ENCODE peak calls at places on chromosomes 16 and 17, in six cellular contexts. H is MM.1S, L is PC-3, D is SK-N-SH, R is HCT116, M is GM23248. F is an unnamed sample. For H3K9me3 and H3K9me2, the result is how much of the 10 kb centered on the place peaks cover.

GRCh38 chr17:27602721-27603445 is 28.1 kb upstream of the LGALS9 start:
- DNase-seq in L (peak), M (peak), H (peak), D (peak), R (no peak), F (peak)

GRCh38 chr16:84175351-84176081 is 11.3 kb downstream of the TAF1C start:
- DNase-seq in R (no peak), D (peak), L (peak), M (peak), H (peak), F (no peak)

GRCh38 chr17:9271989-9272388 is 250.7 kb downstream of the NTN1 start:
- DNase-seq in L (no peak), H (no peak), R (no peak), M (peak), D (no peak), F (no peak)

GRCh38 chr16:2919511-2920255 is 8.0 kb downstream of the FLYWCH1 start:
- DNase-seq in L (peak), D (peak), H (peak), R (peak), M (peak), F (peak)

GRCh38 chr17:77793146-77793887 is 165.2 kb upstream of the TNRC6C start:
- DNase-seq in D (peak), H (no peak), R (no peak), M (no peak), L (no peak), F (no peak)

GRCh38 chr17:77470800-77471733 is 330.3 kb downstream of the SEC14L1 start:
- DNase-seq in M (peak), L (peak), R (peak), H (peak), D (peak), F (peak)

GRCh38 chr17:57391076-57391825 is 134.9 kb downstream of the MSI2 start:
- DNase-seq in M (no peak), R (no peak), H (no peak), L (no peak), D (no peak), F (no peak)

GRCh38 chr17:35973333-35974260 is 7.7 kb downstream of the CCL16 start:
- DNase-seq in H (no peak), D (no peak), L (peak), R (no peak), M (peak), F (no peak)

GRCh38 chr17:74712756-74713155 is at the start of gene CD300LF:
- DNase-seq in R (no peak), H (no peak), D (no peak), M (no peak), L (no peak), F (no peak)

GRCh38 chr16:24950275-24950674 is 64.9 kb downstream of the ARHGAP17 start:
- DNase-seq in M (peak), R (no peak), L (peak), H (no peak), D (no peak), F (no peak)

GRCh38 chr17:82808921-82809905 is 30.6 kb downstream of the ZNF750 start:
- DNase-seq in H (no peak), D (no peak), R (no peak), M (no peak), L (no peak), F (no peak)

GRCh38 chr17:7912927-7913524 is 3.1 kb downstream of the RNF227 start:
- DNase-seq in H (peak), M (peak), R (peak), L (peak), D (peak), F (peak)

DNA sequence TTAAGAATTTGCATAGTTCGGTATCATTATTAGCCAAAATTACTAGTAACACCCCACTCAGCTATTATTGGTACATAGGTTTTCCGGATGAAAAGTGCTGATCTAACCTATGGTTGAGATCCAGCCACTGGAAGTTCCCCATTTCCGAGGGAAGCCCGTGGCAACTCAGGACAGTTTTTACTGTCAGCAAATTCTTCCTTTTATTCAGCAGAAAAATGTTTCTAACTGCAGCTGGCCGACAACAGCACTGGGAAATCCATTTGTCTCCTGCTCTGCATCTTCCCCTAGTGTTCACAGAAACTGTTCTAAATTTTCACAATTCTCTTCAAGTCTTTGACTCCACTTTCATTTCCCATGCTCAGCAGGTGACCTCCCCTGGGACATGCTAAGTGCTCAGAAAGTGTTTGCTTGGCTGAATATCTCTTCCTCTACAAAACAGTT is 15.6 kb upstream of the MMD start:
- DNase-seq in L (no peak), H (peak), R (no peak), D (no peak), M (no peak), F (peak)
- H3K9ac ChIP-seq in L (no peak), H (no peak), R (no peak), D (no peak), M (no peak), F (peak)

GRCh38 chr17:22272363-22273146 is 580.2 kb downstream of the KCNJ18 start:
- DNase-seq in L (no peak), R (no peak), H (no peak), D (no peak), M (no peak), F (peak)
- H3K9me3 ChIP-seq in L (under half), R (under half), H (under half), D (under half), M (under half), F (under half)

DNA sequence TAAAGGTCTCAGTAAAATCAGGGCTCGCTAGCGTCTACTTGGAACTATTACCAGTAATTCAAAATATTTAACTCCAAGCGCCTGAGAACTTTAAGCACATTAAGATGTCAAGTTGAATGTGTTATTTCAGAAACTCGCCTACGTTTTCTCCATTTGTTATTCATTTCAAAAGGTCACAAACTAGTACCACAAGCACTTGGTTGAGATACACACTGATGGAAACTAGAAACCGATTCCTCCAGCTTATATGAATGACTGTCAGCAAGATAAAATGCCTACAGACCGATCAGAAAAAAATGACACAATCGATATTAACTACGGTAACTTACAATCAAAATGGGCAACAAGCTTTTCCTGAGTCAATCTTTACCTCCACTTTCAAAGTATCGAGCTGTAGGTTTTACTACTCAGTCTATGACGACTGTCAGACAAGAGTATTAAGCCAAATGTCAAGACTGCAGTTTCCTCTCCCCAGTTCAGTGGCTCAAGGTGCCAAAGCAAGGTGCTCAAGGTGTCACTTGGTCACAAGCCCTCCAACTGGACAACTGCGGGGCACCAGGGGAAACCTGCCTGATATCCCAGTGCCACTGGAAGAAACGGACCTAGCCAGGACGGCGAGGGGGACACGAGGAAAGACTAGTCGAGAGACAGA is 694 bp downstream of the SRP68 start:
- DNase-seq in H (peak), R (no peak), M (no peak), L (no peak), D (no peak), F (peak)
- H3K9me2 ChIP-seq in H (under half), R (under half), M (under half), L (under half), D (under half), F (under half)

DNA sequence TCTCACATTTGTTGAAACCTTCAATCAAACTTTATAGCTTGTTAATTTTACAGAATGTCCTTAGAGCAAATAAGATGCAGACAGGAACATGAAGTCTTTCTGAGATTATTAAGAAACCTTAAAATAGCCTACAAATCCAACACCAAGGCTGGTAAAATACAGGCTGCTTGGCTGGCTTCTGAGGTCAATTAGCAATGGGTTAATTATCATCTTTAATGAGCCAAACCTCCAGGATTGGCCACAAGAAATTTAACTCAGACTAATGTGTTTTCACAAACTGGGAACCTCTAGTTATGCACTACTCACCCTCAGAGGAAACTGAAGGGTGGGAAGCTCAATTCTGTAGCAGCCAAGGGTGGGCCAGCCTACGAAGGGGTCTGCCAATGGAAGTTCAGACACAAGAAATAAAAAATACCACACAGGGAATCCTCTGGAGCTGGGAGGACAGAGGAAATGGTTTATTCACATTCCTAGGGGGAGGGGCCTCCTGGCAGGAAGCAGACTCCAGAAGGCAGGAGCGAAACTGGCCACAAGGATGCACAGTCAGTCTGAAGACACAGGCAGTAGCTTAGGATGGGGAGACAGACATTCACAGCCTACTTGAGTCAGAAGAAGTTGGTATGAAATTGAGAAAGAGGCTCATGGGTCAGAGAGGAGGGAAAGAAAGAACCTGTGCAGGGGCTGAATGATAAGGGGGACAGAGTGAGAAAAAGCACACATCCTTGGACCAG is 36.1 kb downstream of the HIC1 start:
- DNase-seq in L (peak), H (no peak), D (peak), M (peak), R (no peak), F (no peak)
- H3K9ac ChIP-seq in L (no peak), H (peak), D (peak), M (peak), R (no peak), F (peak)

DNA sequence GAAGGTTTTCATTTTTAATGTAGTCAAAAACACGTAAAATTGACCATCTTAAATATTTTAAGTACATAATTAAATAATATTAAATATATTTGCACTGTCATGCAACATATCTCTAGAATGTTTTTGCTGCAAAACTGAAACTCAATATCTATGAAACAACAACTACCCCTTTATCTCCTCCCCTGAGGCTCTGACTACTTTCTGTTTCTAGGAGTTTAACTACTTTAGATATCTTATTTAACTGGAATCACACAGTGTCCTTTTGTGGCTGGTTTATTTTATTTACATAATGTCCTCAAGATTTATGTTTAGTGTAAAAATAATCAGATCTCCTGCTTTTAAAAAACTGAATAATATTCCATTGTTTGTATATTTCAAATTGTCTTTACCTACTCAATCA is 2003.9 kb downstream of the TP53TG3F start:
- DNase-seq in L (no peak), H (peak), D (no peak), R (no peak), M (no peak), F (no peak)
- H3K9me3 ChIP-seq in L (under half), H (under half), D (under half), R (under half), M (under half), F (half or more)

DNA sequence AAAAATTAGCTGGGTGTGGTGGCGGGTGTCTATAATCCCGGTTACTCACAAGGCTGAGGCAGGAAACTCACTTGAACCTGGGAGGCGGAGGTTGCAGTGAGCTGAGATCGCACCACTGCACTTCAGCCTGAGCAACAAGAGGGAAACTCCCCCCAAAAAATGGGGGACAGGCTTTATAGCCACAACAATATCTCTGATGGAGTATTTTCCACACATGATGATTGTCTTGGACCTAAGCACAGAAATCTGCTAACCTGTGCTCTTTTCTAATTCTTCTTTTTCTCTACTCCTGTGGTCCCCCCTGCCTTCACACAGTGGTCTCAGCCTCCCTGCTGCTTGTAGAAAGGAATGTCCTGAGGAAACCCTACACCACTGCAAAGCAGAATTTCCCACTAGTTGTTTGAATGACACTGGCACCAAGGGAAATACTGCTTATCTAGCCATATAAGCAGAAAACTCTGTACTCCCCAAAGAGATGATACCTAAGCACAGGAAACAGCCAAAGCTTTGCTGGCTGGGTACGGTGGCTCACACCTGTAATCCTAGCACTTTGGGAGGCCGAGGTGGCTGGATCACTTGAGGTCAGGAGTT is 117.6 kb downstream of the USP31 start:
- DNase-seq in R (no peak), M (no peak), H (no peak), D (no peak), L (no peak), F (no peak)
- H3K9me2 ChIP-seq in R (under half), M (under half), H (under half), D (under half), L (under half), F (under half)

DNA sequence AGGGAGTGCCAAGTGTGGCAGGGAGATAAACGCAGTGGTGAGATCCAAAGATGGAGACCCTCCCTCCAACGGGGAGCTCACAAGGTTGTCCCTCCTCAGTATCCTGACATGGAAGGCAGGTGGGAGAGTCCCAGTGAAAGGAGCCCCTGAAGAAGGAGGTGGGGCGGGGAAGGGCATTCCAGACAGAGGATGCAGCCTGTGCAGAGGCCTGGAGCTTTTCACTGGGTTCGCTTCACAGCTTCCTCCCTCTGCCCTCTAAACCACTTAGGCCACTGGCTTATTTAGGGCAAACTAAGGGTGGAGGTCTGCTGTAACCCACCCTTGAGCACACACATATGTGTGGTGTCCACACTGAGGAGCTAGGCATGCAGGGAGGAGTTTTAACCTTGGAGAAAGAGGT is 1.8 kb downstream of the GSG1L start:
- DNase-seq in D (no peak), M (no peak), L (no peak), H (no peak), R (no peak), F (no peak)
- H3K9ac ChIP-seq in D (no peak), M (no peak), L (no peak), H (no peak), R (no peak), F (no peak)